ENCODE peak calls at places on chromosomes 5 and 9, in six cellular contexts. V, H, M, X, U and S are unnamed samples.

GRCh38 chr5:104297076-104297475 is 734.5 kb upstream of the NUDT12 start:
- DNase-seq in V (no peak), U (no peak), M (no peak), X (no peak), H (no peak), S (no peak)

GRCh38 chr5:151202381-151203139 is 21.3 kb downstream of the CCDC69 start:
- DNase-seq in M (no peak), V (no peak), H (no peak), U (peak), X (no peak), S (no peak)

GRCh38 chr9:103183569-103184191 is 188.5 kb downstream of the CYLC2 start:
- DNase-seq in M (no peak), H (no peak), X (no peak), U (no peak), V (no peak), S (peak)

GRCh38 chr5:83741571-83741970 is 20.9 kb upstream of the HAPLN1 start:
- DNase-seq in X (no peak), U (no peak), M (no peak), V (no peak), H (no peak), S (no peak)

GRCh38 chr5:36392818-36393217 is 91.1 kb upstream of the RANBP3L start:
- DNase-seq in H (no peak), V (no peak), U (no peak), X (no peak), M (no peak), S (no peak)

GRCh38 chr9:101246691-101247090 is 138.1 kb downstream of the BAAT start:
- DNase-seq in U (no peak), H (no peak), X (no peak), V (no peak), M (no peak), S (no peak)

GRCh38 chr9:31683126-31683525 is 701.3 kb upstream of the ACO1 start:
- DNase-seq in M (no peak), H (no peak), X (no peak), V (no peak), U (no peak), S (no peak)

GRCh38 chr9:61670616-61671015 is 480.8 kb downstream of the SPATA31A7 start:
- DNase-seq in V (no peak), X (peak), M (peak), U (peak), H (no peak), S (no peak)

GRCh38 chr5:104084896-104085295 is 522.3 kb upstream of the NUDT12 start:
- DNase-seq in H (no peak), V (no peak), M (no peak), U (no peak), X (no peak), S (no peak)

GRCh38 chr5:31047621-31048020 is 145.9 kb upstream of the CDH6 start:
- DNase-seq in V (no peak), U (no peak), H (no peak), M (no peak), X (no peak), S (no peak)

GRCh38 chr5:139888368-139888767 is 92.8 kb downstream of the PSD2 start:
- DNase-seq in U (no peak), V (no peak), M (no peak), H (no peak), X (no peak), S (no peak)

GRCh38 chr5:35188041-35188457 is 42.2 kb downstream of the PRLR start:
- DNase-seq in V (peak), H (no peak), X (no peak), M (peak), U (no peak), S (no peak)

GRCh38 chr5:54115768-54116403 is 194.5 kb downstream of the ARL15 start:
- DNase-seq in U (no peak), X (no peak), V (no peak), H (no peak), M (no peak), S (no peak)

GRCh38 chr5:3844266-3844665 is 248.6 kb downstream of the IRX1 start:
- DNase-seq in M (no peak), V (no peak), X (no peak), H (no peak), U (peak), S (no peak)

GRCh38 chr9:88251903-88252302 is 113.6 kb upstream of the SPATA31C2 start:
- DNase-seq in U (no peak), X (no peak), H (no peak), V (no peak), M (no peak), S (no peak)

GRCh38 chr5:38569180-38569579 is 12.7 kb upstream of the LIFR start:
- DNase-seq in U (no peak), X (no peak), V (no peak), H (no peak), M (no peak), S (no peak)

GRCh38 chr5:75668348-75668895 is 48.8 kb downstream of the POC5 start:
- DNase-seq in V (no peak), U (no peak), X (no peak), H (no peak), M (no peak), S (no peak)

GRCh38 chr5:127875235-127876021 is 172.2 kb downstream of the CCDC192 start:
- DNase-seq in M (peak), H (no peak), X (no peak), V (peak), U (no peak), S (no peak)

GRCh38 chr5:132506094-132506692 is 15.6 kb upstream of the IRF1 start:
- DNase-seq in V (no peak), X (no peak), U (peak), H (no peak), M (peak), S (peak)

DNA sequence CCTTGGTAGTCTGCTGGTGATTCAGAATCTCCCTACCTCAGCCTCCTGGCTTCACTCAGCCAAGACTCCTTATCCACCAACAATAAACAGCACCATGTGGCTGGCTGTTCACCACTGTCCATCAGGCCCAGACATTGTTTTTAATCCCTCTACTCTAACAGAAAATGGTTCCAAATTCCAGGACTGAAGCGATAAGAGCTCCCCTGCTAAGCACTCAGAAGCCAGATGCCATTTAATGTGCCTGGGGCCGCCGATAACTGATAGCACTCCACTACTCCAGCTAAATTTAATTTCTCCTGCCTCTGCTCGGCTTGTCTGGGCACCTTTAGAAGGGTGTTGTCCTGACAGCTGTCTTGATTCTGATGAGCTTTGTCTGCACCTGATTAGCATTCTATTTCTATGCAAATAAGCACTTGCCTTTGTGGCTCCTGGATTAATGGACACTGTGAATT is 47.1 kb downstream of the ZNF622 start:
- DNase-seq in H (no peak), M (no peak), U (no peak), X (no peak), V (no peak), S (no peak)
- TF ChIP-seq EP300 in H (no peak), M (no peak), U (no peak), X (no peak), V (no peak), S (no peak)

DNA sequence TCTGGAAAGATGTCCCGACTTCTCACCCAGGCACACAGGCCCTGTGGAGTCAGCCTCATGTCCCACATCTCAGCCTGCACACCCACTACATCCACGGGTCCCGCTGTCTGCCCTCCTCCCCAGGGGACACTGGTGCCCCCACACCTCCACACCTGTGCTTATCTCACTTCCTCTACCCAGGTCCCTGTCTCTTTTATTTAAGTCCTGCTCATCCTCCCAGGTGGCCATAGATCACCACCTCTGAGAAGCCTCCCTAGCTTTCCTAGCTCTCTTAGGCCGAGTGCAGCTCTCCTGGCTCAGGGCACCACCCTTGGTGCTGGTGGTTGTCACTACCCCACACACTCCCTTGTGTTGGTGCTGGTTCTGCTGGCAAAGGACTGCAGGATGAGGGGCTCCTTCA is 143.6 kb upstream of the PITX1 start:
- DNase-seq in X (no peak), M (no peak), H (no peak), V (no peak), U (peak), S (no peak)
- H3K27ac ChIP-seq in X (no peak), M (no peak), H (no peak), V (no peak), U (no peak), S (no peak)

GRCh38 chr9:16358751-16359150 is 511.7 kb downstream of the BNC2 start:
- DNase-seq in X (no peak), V (no peak), U (no peak), H (no peak), M (no peak), S (no peak)
- TF ChIP-seq EP300 in X (no peak), V (no peak), U (no peak), H (no peak), M (no peak), S (no peak)

GRCh38 chr5:93579561-93580386 is 1.2 kb downstream of the NR2F1-AS1 start:
- DNase-seq in H (peak), V (no peak), X (peak), M (no peak), U (no peak), S (peak)

GRCh38 chr5:93580387-93581100 is 475 bp downstream of the NR2F1-AS1 start:
- DNase-seq in U (peak), H (no peak), X (peak), M (no peak), V (no peak), S (no peak)

GRCh38 chr5:93577807-93578178 is 3.2 kb downstream of the NR2F1-AS1 start:
- DNase-seq in X (no peak), H (no peak), U (no peak), M (no peak), V (no peak), S (no peak)

GRCh38 chr5:93578179-93578812 is 2.7 kb downstream of the NR2F1-AS1 start:
- DNase-seq in X (no peak), V (no peak), U (no peak), M (no peak), H (peak), S (no peak)

GRCh38 chr5:93578813-93579560 is 2.0 kb downstream of the NR2F1-AS1 start:
- DNase-seq in U (no peak), X (peak), M (no peak), V (no peak), H (peak), S (peak)
- H3K27ac ChIP-seq in U (peak), X (peak), M (peak), V (peak), H (peak), S (peak)

GRCh38 chr5:44614845-44615244 is 193.9 kb upstream of the MRPS30 start:
- DNase-seq in U (no peak), H (no peak), V (no peak), X (no peak), M (no peak), S (no peak)
- TF ChIP-seq EP300 in U (no peak), H (no peak), V (no peak), X (no peak), M (no peak), S (no peak)

DNA sequence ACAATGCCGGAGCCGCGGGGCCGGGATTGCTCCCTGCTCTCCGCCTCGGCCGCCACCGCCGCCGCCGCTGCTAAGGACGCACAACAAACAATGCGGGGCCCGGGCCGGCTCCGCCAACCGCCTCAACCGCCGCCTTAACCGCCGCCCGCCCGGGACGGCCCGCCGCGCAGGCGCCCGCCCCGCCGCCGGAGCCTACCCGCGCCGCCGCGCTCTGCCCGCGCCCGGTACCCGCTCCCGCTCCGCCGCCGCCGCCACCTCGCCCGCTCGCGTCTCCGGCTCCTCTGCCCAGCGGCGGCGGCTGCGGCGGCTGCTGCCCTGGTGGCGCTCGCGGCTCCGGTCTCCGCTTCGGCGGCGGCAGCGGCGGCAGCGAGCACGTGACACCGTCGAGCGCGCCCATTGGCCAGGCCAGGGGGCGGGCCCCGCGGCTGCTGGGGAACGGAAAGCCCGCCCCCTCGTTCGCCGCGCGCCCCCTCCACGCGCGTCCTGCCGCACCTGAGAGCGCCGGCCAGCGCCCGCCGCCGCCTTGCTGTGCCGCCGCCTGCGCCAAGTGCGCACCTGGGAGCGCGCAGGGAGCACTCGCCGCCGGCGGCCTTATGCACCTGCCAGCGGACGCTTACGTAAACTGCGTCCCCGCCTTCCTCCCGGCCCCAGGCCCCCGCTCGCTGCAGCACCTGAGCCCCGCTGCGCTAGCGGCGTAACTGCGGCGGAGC is at the start of gene STRBP:
- DNase-seq in V (peak), X (peak), M (peak), U (peak), H (peak), S (peak)
- H3K27ac ChIP-seq in V (peak), X (peak), M (peak), U (peak), H (peak), S (no peak)

DNA sequence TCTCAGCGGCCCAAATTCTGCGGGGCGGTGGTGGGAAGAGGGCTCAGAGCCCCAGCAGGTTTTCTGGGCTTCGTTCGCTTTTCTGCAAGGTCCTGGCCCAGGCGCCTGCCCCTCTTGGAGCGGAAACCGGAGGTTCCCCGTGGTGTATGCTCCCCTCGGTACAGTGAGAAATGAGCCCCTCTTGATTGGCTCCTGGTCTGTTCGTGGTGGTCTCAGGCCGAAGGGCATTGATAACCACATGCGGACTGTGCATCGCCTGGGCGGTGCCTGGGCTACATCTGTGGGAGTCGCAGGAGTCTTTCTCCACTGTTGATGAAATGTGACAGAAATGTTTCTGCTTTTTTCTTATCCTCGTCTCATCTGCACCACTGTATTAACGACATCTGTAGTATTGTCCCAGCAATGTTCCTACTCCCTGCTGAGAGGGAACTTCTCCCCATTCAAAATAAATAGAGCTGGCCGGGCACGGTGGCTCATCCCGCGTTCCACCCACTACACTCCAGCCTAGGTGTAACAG is 682 bp downstream of the MAN1B1 start:
- DNase-seq in H (no peak), U (no peak), M (no peak), V (no peak), X (no peak), S (no peak)
- TF ChIP-seq EP300 in H (no peak), U (no peak), M (no peak), V (no peak), X (no peak), S (no peak)

GRCh38 chr5:401216-402034 is 41.6 kb upstream of the EXOC3 start:
- DNase-seq in V (no peak), X (peak), U (peak), H (peak), M (no peak), S (peak)
- H3K27ac ChIP-seq in V (no peak), X (no peak), U (no peak), H (no peak), M (no peak), S (no peak)

DNA sequence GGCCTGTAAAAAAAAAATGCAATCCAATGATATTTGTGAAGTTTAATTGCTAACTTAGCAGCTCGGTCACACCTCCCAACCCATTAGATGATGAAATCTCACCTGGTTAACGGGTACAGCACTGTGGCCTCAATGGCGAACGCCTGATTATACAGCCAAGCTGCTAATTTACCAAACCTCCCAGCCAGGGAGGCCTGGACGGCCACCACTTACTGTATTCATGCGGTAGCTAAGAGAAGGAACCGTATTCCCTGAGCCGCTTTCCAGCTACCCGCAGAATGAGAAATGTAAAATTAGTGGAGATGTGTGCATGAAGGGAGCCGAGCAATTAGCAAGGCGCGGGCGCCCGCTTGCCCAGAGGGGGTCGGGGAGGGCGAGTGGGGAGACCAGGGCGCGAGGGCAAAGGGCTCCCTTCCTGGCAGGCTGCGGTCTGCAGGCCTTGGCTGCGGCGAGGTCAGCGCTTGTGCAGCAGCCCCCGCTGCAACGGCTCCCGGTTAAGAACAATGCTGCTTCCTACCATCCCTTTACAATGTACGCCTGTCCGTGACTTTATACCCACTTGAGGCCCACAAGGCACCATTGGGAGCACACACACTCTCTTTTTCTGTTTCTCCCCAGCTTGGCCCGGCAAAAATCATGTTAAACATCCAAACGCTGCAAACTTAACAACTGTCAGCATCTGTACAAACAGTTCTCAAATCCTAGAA is 70.4 kb upstream of the TBCA start:
- DNase-seq in V (no peak), X (no peak), M (no peak), U (peak), H (peak), S (no peak)
- TF ChIP-seq EP300 in V (no peak), X (no peak), M (no peak), U (no peak), H (no peak), S (no peak)

GRCh38 chr9:76373173-76373771 is 21.0 kb downstream of the RFK start:
- DNase-seq in V (peak), H (no peak), X (peak), U (no peak), M (peak), S (no peak)
- H3K27ac ChIP-seq in V (peak), H (no peak), X (peak), U (peak), M (peak), S (no peak)